ENCODE peak calls at places on chromosomes 11 and 22, in eight cellular contexts. H is heart right ventricle, V is AG04450, Q is coronary artery, I is ascending aorta, T is psoas muscle, F is neuronal stem cell, M is heart left ventricle. N is an unnamed sample.

GRCh38 chr22:50078246-50078645 is 7.0 kb downstream of the MLC1 start:
- DNase-seq in H (no peak), V (no peak), Q (no peak), I (no peak), T (no peak), F (no peak), M (no peak), N (no peak)

GRCh38 chr22:37582526-37582925 is 2.6 kb upstream of the LGALS2 start:
- DNase-seq in H (no peak), V (no peak), Q (no peak), I (no peak), T (no peak), F (no peak), M (no peak), N (no peak)

GRCh38 chr11:128496249-128496648 is 91.1 kb downstream of the ETS1 start:
- DNase-seq in H (no peak), V (no peak), Q (no peak), I (no peak), T (no peak), F (no peak), M (no peak), N (no peak)

GRCh38 chr11:61498767-61499341 is 9.7 kb upstream of the LRRC10B start:
- DNase-seq in H (no peak), V (no peak), Q (no peak), I (no peak), T (no peak), F (no peak), M (no peak), N (no peak)

GRCh38 chr11:126348806-126349582 is 6.5 kb upstream of the ST3GAL4 start:
- DNase-seq in H (peak; percentile 55), V (no peak), Q (no peak), I (no peak), T (peak; percentile 64), F (no peak), M (peak; percentile 64), N (no peak)

GRCh38 chr11:77669848-77670511 is 32.4 kb upstream of the CLNS1A start:
- DNase-seq in H (no peak), V (no peak), Q (no peak), I (no peak), T (no peak), F (no peak), M (no peak), N (no peak)

GRCh38 chr22:44371741-44372525 is 59.2 kb upstream of the SHISAL1 start:
- DNase-seq in H (no peak), V (no peak), Q (peak; percentile 57), I (no peak), T (peak; percentile 4), F (no peak), M (peak; percentile 27), N (no peak)

GRCh38 chr11:12211331-12212065 is 101.1 kb downstream of the MICAL2 start:
- DNase-seq in H (no peak), V (no peak), Q (no peak), I (no peak), T (no peak), F (no peak), M (no peak), N (no peak)

GRCh38 chr11:8016396-8016949 is 29.3 kb downstream of the EIF3F start:
- DNase-seq in H (no peak), V (no peak), Q (peak; percentile 7), I (peak; percentile 42), T (no peak), F (no peak), M (no peak), N (no peak)

GRCh38 chr22:31676700-31677099 is 14.7 kb upstream of the PISD start:
- DNase-seq in H (peak; percentile 94), V (peak; percentile 57), Q (peak; percentile 95), I (peak; percentile 97), T (peak; percentile 95), F (peak; percentile 51), M (peak; percentile 97), N (peak; percentile 89)

GRCh38 chr11:93513763-93514162 is 29.4 kb downstream of the SMCO4 start:
- DNase-seq in H (no peak), V (no peak), Q (no peak), I (no peak), T (no peak), F (no peak), M (no peak), N (no peak)

GRCh38 chr11:93512965-93513667 is 30.1 kb downstream of the SMCO4 start:
- DNase-seq in H (no peak), V (no peak), Q (no peak), I (no peak), T (no peak), F (no peak), M (no peak), N (no peak)

GRCh38 chr11:93515438-93515837 is 27.8 kb downstream of the SMCO4 start:
- DNase-seq in H (no peak), V (no peak), Q (no peak), I (no peak), T (no peak), F (no peak), M (no peak), N (no peak)

GRCh38 chr11:93517041-93517440 is 26.1 kb downstream of the SMCO4 start:
- DNase-seq in H (no peak), V (no peak), Q (no peak), I (no peak), T (no peak), F (peak; percentile 35), M (no peak), N (no peak)

GRCh38 chr11:93514712-93515111 is 28.5 kb downstream of the SMCO4 start:
- DNase-seq in H (no peak), V (no peak), Q (no peak), I (no peak), T (no peak), F (no peak), M (no peak), N (no peak)
- H3K27ac ChIP-seq in H (no peak overlapping the region), V (no peak overlapping the region), Q (no peak overlapping the region), I (no peak overlapping the region), T (no peak overlapping the region), F (no peak overlapping the region), M (no peak overlapping the region), N (no peak overlapping the region)

DNA sequence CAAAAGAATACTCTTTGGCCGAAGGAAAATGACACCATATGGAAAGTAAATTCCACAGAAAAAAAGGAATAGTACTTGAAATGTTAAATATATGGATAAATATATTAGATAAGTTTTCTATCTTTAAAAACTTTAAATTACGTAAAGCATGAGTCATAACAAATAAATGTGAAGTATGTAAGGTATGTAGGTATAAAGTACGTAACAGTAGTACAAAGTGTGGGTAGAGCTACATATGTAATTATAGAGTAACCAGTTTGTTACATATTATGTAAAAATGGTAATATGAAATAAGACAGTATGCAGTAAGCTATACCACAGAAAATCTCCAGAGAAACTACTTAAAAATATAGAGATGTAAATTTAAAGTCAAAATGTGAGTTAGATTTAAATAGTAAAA is 582.3 kb upstream of the CHORDC1 start:
- DNase-seq in H (no peak), V (no peak), Q (no peak), I (no peak), T (no peak), F (no peak), M (no peak), N (no peak)
- H3K27ac ChIP-seq in H (no peak overlapping the region), V (no peak overlapping the region), Q (no peak overlapping the region), I (no peak overlapping the region), T (no peak overlapping the region), F (no peak overlapping the region), M (no peak overlapping the region), N (peak overlapping the region; percentile 54)

DNA sequence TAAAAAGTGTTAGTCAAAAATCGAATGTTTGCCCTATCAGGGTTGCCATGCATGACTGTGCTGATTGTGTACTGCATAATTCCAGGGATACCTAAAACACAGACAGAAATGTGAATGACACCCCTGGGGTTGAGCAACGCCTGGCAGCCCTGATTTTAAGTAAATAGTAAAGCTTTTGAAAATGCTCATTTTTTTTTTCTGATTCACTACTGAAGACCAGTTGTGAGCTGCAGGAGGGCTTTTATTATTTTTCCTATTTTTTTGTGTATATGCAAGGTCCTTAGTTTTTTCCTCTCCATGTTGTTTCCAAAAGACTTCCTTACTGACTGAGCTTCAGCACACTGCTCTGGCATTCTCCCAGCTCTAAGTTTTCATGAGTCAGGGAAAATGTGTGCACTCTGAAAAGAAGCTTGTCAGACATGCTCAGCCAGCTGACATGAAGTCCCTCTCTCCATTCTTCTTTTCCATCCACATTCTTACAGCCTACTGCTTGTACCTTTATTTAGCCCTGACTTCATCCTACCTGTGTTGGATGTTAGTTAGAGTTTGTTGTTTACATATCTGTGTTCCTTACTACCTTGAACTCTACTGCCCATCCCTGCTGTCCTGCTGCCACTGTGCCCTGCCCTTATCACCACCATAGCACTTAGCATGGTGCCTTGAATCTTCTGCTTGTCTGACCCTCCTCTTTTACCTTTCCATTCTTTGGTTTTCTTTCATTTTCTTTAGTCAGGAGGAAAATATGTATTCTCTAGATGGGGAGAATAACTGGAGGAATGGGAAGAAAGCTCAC is 79.5 kb downstream of the HORMAD2 start:
- DNase-seq in H (no peak), V (peak; percentile 60), Q (no peak), I (no peak), T (no peak), F (no peak), M (no peak), N (peak; percentile 31)
- H3K27ac ChIP-seq in H (no peak overlapping the region), V (peak overlapping the region; percentile 23), Q (no peak overlapping the region), I (no peak overlapping the region), T (no peak overlapping the region), F (no peak overlapping the region), M (no peak overlapping the region), N (no peak overlapping the region)

GRCh38 chr11:85810521-85810870 is 445 bp downstream of the SYTL2 start:
- DNase-seq in H (no peak), V (no peak), Q (no peak), I (no peak), T (no peak), F (no peak), M (no peak), N (no peak)

GRCh38 chr11:85810871-85811611 is at the start of gene SYTL2:
- DNase-seq in H (peak; percentile 80), V (no peak), Q (peak; percentile 78), I (peak; percentile 85), T (peak; percentile 85), F (peak; percentile 73), M (peak; percentile 90), N (no peak)

GRCh38 chr11:85813721-85814120 is 2.8 kb upstream of the SYTL2 start:
- DNase-seq in H (no peak), V (no peak), Q (no peak), I (no peak), T (no peak), F (no peak), M (no peak), N (no peak)

GRCh38 chr11:85811624-85812023 is 683 bp upstream of the SYTL2 start:
- DNase-seq in H (no peak), V (no peak), Q (no peak), I (no peak), T (no peak), F (no peak), M (no peak), N (no peak)

DNA sequence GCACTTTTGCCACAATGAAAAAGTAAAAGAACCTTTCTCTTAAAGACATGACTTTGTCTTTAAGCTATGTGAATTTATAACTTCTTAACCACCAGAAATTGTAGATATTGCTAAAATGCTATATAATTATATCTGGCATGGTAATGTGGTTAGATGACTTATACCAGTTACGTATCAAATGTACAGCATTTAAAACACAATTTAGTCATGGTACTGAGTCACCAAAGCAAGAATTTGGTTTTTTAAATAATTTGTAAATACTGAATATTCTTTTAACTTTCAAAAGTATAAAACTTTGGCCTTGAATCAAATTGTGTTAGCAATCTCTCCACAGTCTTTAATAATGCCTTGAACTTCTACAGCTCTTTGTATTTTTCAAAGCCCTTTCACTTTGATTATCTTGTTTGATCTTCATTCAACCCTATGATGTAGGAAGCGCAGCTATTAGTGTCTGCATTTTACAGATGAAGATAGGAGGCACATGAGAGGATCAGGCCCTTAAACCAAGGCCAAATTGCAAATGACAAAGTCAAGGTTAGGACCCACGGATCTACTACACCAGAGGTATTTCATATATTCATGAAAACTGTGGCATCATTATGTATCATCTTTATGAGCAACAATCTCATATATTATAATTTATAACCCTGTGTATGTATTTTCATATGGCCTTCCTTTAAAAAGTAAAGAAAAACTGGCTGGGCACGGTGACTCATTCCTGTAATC is 4.4 kb upstream of the SYTL2 start:
- DNase-seq in H (no peak), V (peak; percentile 66), Q (no peak), I (no peak), T (no peak), F (no peak), M (no peak), N (no peak)
- H3K27ac ChIP-seq in H (no peak overlapping the region), V (peak overlapping the region; percentile 81), Q (no peak overlapping the region), I (no peak overlapping the region), T (no peak overlapping the region), F (no peak overlapping the region), M (no peak overlapping the region), N (peak overlapping the region; percentile 67)